ENCODE peak calls at places on chromosomes 6 and 20, in seven cellular contexts. E is fibroblast of the aortic adventitia, A is B cell, X is ovary, T is A549, U is MCF 10A, V is fibroblast of mammary gland. B is an unnamed sample.

GRCh38 chr6:31972709-31973350 is 892 bp upstream of the DXO start:
- DNase-seq in E (peak; percentile 59), A (no peak), X (peak; percentile 21), T (no peak), U (no peak), V (peak; percentile 63), B (peak; percentile 57)

GRCh38 chr20:39381598-39381997 is 419.5 kb downstream of the DHX35 start:
- DNase-seq in E (no peak), A (no peak), X (no peak), T (no peak), U (no peak), V (no peak), B (no peak)

GRCh38 chr6:44090465-44090864 is 36.8 kb downstream of the MRPL14 start:
- DNase-seq in E (no peak), A (no peak), X (no peak), T (no peak), U (no peak), V (no peak), B (no peak)

GRCh38 chr20:19785886-19786285 is 27.8 kb downstream of the RIN2 start:
- DNase-seq in E (no peak), A (no peak), X (no peak), T (no peak), U (no peak), V (no peak), B (no peak)

GRCh38 chr20:46438156-46438750 is 31.8 kb upstream of the ELMO2 start:
- DNase-seq in E (peak; percentile 47), A (peak; percentile 25), X (no peak), T (peak; percentile 65), U (peak; percentile 41), V (peak; percentile 48), B (peak; percentile 48)

GRCh38 chr20:35306931-35307517 is 14.8 kb upstream of the FAM83C start:
- DNase-seq in E (peak; percentile 73), A (no peak), X (no peak), T (peak; percentile 91), U (peak; percentile 99), V (peak; percentile 85), B (peak; percentile 49)

GRCh38 chr20:38171301-38172010 is 6.4 kb upstream of the TGM2 start:
- DNase-seq in E (peak; percentile 71), A (no peak), X (no peak), T (no peak), U (no peak), V (no peak), B (peak; percentile 32)

GRCh38 chr6:106913111-106913510 is 61.4 kb downstream of the CD24 start:
- DNase-seq in E (no peak), A (no peak), X (no peak), T (no peak), U (no peak), V (no peak), B (no peak)

GRCh38 chr6:161105408-161105807 is 113.8 kb downstream of the MAP3K4 start:
- DNase-seq in E (no peak), A (no peak), X (no peak), T (no peak), U (no peak), V (no peak), B (no peak)

GRCh38 chr6:158565122-158565429 is 5.2 kb downstream of the TMEM181 start:
- DNase-seq in E (no peak), A (no peak), X (no peak), T (no peak), U (no peak), V (no peak), B (no peak)

GRCh38 chr6:836276-836853 is 143.4 kb upstream of the EXOC2 start:
- DNase-seq in E (no peak), A (no peak), X (no peak), T (peak; percentile 17), U (peak; percentile 53), V (no peak), B (no peak)

GRCh38 chr20:59820204-59821041 is 113.0 kb downstream of the SYCP2 start:
- DNase-seq in E (no peak), A (no peak), X (peak; percentile 54), T (no peak), U (peak; percentile 22), V (no peak), B (no peak)

GRCh38 chr6:36863670-36864540 is 10.7 kb downstream of the PPIL1 start:
- DNase-seq in E (no peak), A (no peak), X (no peak), T (no peak), U (no peak), V (no peak), B (no peak)

GRCh38 chr20:31535298-31535697 is 21.1 kb downstream of the HM13 start:
- DNase-seq in E (no peak), A (no peak), X (no peak), T (no peak), U (no peak), V (no peak), B (no peak)

GRCh38 chr6:115908906-115909559 is 151.7 kb downstream of the FRK start:
- DNase-seq in E (no peak), A (no peak), X (no peak), T (no peak), U (no peak), V (no peak), B (no peak)

GRCh38 chr20:20823469-20823868 is 111.0 kb upstream of the RALGAPA2 start:
- DNase-seq in E (no peak), A (no peak), X (no peak), T (no peak), U (no peak), V (no peak), B (no peak)

GRCh38 chr6:80460396-80460912 is 354.0 kb downstream of the BCKDHB start:
- DNase-seq in E (peak; percentile 83), A (no peak), X (no peak), T (no peak), U (no peak), V (peak; percentile 59), B (no peak)

GRCh38 chr6:142900467-142900961 is 44.5 kb downstream of the HIVEP2 start:
- DNase-seq in E (no peak), A (no peak), X (peak; percentile 42), T (no peak), U (no peak), V (peak; percentile 47), B (no peak)

GRCh38 chr6:72552938-72553337 is 68.9 kb upstream of the KCNQ5 start:
- DNase-seq in E (peak; percentile 41), A (no peak), X (no peak), T (no peak), U (peak; percentile 62), V (peak; percentile 24), B (peak; percentile 68)

GRCh38 chr6:45969026-45969425 is 46.6 kb downstream of the CLIC5 start:
- DNase-seq in E (no peak), A (no peak), X (no peak), T (no peak), U (no peak), V (no peak), B (no peak)

GRCh38 chr6:12246900-12247299 is 43.3 kb upstream of the EDN1 start:
- DNase-seq in E (no peak), A (no peak), X (no peak), T (no peak), U (no peak), V (no peak), B (no peak)

GRCh38 chr6:160282444-160282843 is 23.8 kb upstream of the SLC22A2 start:
- DNase-seq in E (no peak), A (no peak), X (no peak), T (no peak), U (no peak), V (no peak), B (no peak)

GRCh38 chr20:58675146-58675584 is 17.4 kb upstream of the NPEPL1 start:
- DNase-seq in E (no peak), A (no peak), X (no peak), T (no peak), U (no peak), V (no peak), B (no peak)

GRCh38 chr20:32456869-32457421 is 98.8 kb downstream of the ASXL1 start:
- DNase-seq in E (no peak), A (peak; percentile 83), X (peak; percentile 85), T (peak; percentile 90), U (no peak), V (no peak), B (peak; percentile 22)

GRCh38 chr6:52149949-52150348 is 36.2 kb upstream of the IL17A start:
- DNase-seq in E (no peak), A (no peak), X (no peak), T (no peak), U (no peak), V (no peak), B (no peak)

GRCh38 chr6:112232845-112233256 is 21.5 kb downstream of the LAMA4 start:
- DNase-seq in E (peak; percentile 98), A (no peak), X (no peak), T (no peak), U (no peak), V (peak; percentile 88), B (peak; percentile 50)

GRCh38 chr20:63441136-63441776 is 31.2 kb downstream of the KCNQ2 start:
- DNase-seq in E (no peak), A (no peak), X (no peak), T (no peak), U (no peak), V (no peak), B (no peak)

GRCh38 chr20:63439866-63440265 is 32.6 kb downstream of the KCNQ2 start:
- DNase-seq in E (no peak), A (no peak), X (no peak), T (no peak), U (no peak), V (no peak), B (no peak)

GRCh38 chr20:63440366-63440955 is 32.0 kb downstream of the KCNQ2 start:
- DNase-seq in E (no peak), A (no peak), X (no peak), T (no peak), U (no peak), V (no peak), B (no peak)

GRCh38 chr20:63443606-63444395 is 28.7 kb downstream of the KCNQ2 start:
- DNase-seq in E (no peak), A (no peak), X (no peak), T (no peak), U (no peak), V (no peak), B (no peak)

GRCh38 chr20:63441777-63442493 is 30.5 kb downstream of the KCNQ2 start:
- DNase-seq in E (peak; percentile 14), A (peak; percentile 72), X (no peak), T (peak; percentile 57), U (peak; percentile 57), V (peak; percentile 21), B (peak; percentile 10)
- TF ChIP-seq CTCF in E (peak; percentile 34), A (no peak), X (no peak), T (peak; percentile 14), U (peak; percentile 65), V (peak; percentile 26), B (peak; percentile 63)

GRCh38 chr20:61724376-61724775 is 341.3 kb downstream of the TAF4 start:
- DNase-seq in E (no peak), A (no peak), X (no peak), T (peak; percentile 18), U (no peak), V (no peak), B (no peak)
- TF ChIP-seq CTCF in E (no peak), A (no peak), X (no peak), T (peak; percentile 25), U (peak; percentile 31), V (peak; percentile 25), B (peak; percentile 52)

GRCh38 chr6:125082931-125083683 is 70.5 kb upstream of the TPD52L1 start:
- DNase-seq in E (no peak), A (no peak), X (no peak), T (no peak), U (no peak), V (no peak), B (no peak)
- TF ChIP-seq CTCF in E (no peak), A (no peak), X (no peak), T (no peak), U (no peak), V (no peak), B (no peak)

GRCh38 chr20:62395311-62396242 is 8.7 kb downstream of the RPS21 start:
- DNase-seq in E (no peak), A (no peak), X (no peak), T (no peak), U (peak; percentile 55), V (no peak), B (no peak)
- TF ChIP-seq CTCF in E (no peak), A (no peak), X (no peak), T (peak; percentile 26), U (peak; percentile 52), V (peak; percentile 5), B (no peak)

B was measured in HFFc6.